ENCODE peak calls at places on chromosomes 6 and 20, in eight cellular contexts. Q is activated T-cell treated with anti-CD3 and anti-CD28 coated beads for 4 hours, I is HEK293T, Z is cardiac muscle cell, L is IMR-90, G is ureter, T is HTR-8/SVneo, X is GM13977. S is an unnamed sample.

GRCh38 chr6:73566954-73567591 is 46.2 kb upstream of the EEF1A1 start:
- DNase-seq in L (peak; percentile 35), G (peak; percentile 54), X (no peak), I (no peak), Q (no peak), Z (no peak), T (no peak), S (peak; percentile 87)

GRCh38 chr6:30970946-30971345 is 12.6 kb upstream of the MUC21 start:
- DNase-seq in T (no peak), L (no peak), Z (no peak), I (no peak), Q (no peak), G (no peak), X (no peak), S (no peak)

GRCh38 chr20:43911066-43911465 is 3.6 kb upstream of the TOX2 start:
- DNase-seq in L (peak; percentile 82), Z (no peak), G (no peak), T (peak; percentile 69), I (no peak), Q (no peak), X (no peak), S (no peak)

GRCh38 chr20:22583773-22584629 is at the start of gene FOXA2:
- DNase-seq in G (no peak), X (no peak), Q (no peak), I (peak; percentile 17), T (no peak), L (no peak), Z (peak; percentile 10), S (peak; percentile 84)

GRCh38 chr6:36616888-36617521 is 22.8 kb downstream of the SRSF3 start:
- DNase-seq in G (peak; percentile 77), X (no peak), I (no peak), L (no peak), Z (no peak), Q (no peak), T (no peak), S (peak; percentile 59)

GRCh38 chr6:139882234-139882633 is 507.8 kb upstream of the CITED2 start:
- DNase-seq in X (no peak), Q (no peak), Z (no peak), L (peak; percentile 78), I (no peak), T (no peak), G (no peak), S (no peak)

GRCh38 chr6:42555477-42556457 is 8.1 kb upstream of the UBR2 start:
- DNase-seq in Z (peak; percentile 28), T (no peak), G (no peak), L (peak; percentile 32), X (no peak), I (no peak), Q (no peak), S (no peak)

GRCh38 chr6:134523903-134524302 is 206.0 kb upstream of the SGK1 start:
- DNase-seq in G (no peak), X (no peak), Z (no peak), Q (no peak), I (no peak), L (no peak), T (no peak), S (no peak)

S was measured in mucosa of gallbladder.